ENCODE peak calls at places on chromosomes 12 and 14, in six cellular contexts. One of them, this sample, is unnamed.

GRCh38 chr12:43147893-43148292 is 404.1 kb downstream of the ADAMTS20 start:
- DNase-seq in PC-3: no peak
- DNase-seq in CD8-positive, alpha-beta T cell: no peak
- DNase-seq in GM23248: peak; percentile 5
- DNase-seq in HAP-1: no peak
- DNase-seq in ovary: no peak
- DNase-seq in this sample: no peak

GRCh38 chr14:63678538-63678937 is 36.9 kb upstream of the WDR89 start:
- DNase-seq in PC-3: peak; percentile 68
- DNase-seq in CD8-positive, alpha-beta T cell: no peak
- DNase-seq in GM23248: no peak
- DNase-seq in HAP-1: no peak
- DNase-seq in ovary: no peak
- DNase-seq in this sample: no peak

GRCh38 chr12:131831635-131832041 is 3.4 kb downstream of the MMP17 start:
- DNase-seq in PC-3: peak; percentile 44
- DNase-seq in CD8-positive, alpha-beta T cell: no peak
- DNase-seq in GM23248: peak; percentile 85
- DNase-seq in HAP-1: no peak
- DNase-seq in ovary: peak; percentile 81
- DNase-seq in this sample: no peak

GRCh38 chr14:99066378-99066777 is 205.6 kb downstream of the BCL11B start:
- DNase-seq in PC-3: no peak
- DNase-seq in CD8-positive, alpha-beta T cell: no peak
- DNase-seq in GM23248: no peak
- DNase-seq in HAP-1: no peak
- DNase-seq in ovary: no peak
- DNase-seq in this sample: no peak

GRCh38 chr14:89775161-89775560 is 179.4 kb downstream of the EFCAB11 start:
- DNase-seq in PC-3: no peak
- DNase-seq in CD8-positive, alpha-beta T cell: no peak
- DNase-seq in GM23248: no peak
- DNase-seq in HAP-1: no peak
- DNase-seq in ovary: no peak
- DNase-seq in this sample: no peak

GRCh38 chr12:40515041-40515825 is 177.0 kb upstream of the CNTN1 start:
- DNase-seq in PC-3: no peak
- DNase-seq in CD8-positive, alpha-beta T cell: no peak
- DNase-seq in GM23248: peak; percentile 29
- DNase-seq in HAP-1: no peak
- DNase-seq in ovary: no peak
- DNase-seq in this sample: no peak

GRCh38 chr12:50723870-50724269 is 40.0 kb upstream of the ATF1 start:
- DNase-seq in PC-3: no peak
- DNase-seq in CD8-positive, alpha-beta T cell: no peak
- DNase-seq in GM23248: no peak
- DNase-seq in HAP-1: no peak
- DNase-seq in ovary: no peak
- DNase-seq in this sample: no peak

GRCh38 chr14:98773814-98774213 is 498.2 kb downstream of the BCL11B start:
- DNase-seq in PC-3: no peak
- DNase-seq in CD8-positive, alpha-beta T cell: no peak
- DNase-seq in GM23248: no peak
- DNase-seq in HAP-1: no peak
- DNase-seq in ovary: no peak
- DNase-seq in this sample: no peak

GRCh38 chr12:101877816-101878811 is 734 bp downstream of the DRAM1 start:
- DNase-seq in PC-3: peak; percentile 18
- DNase-seq in CD8-positive, alpha-beta T cell: no peak
- DNase-seq in GM23248: peak; percentile 62
- DNase-seq in HAP-1: peak; percentile 28
- DNase-seq in ovary: no peak
- DNase-seq in this sample: no peak

GRCh38 chr12:575948-576612 is 87.2 kb downstream of the NINJ2 start:
- DNase-seq in PC-3: peak; percentile 79
- DNase-seq in CD8-positive, alpha-beta T cell: peak; percentile 81
- DNase-seq in GM23248: peak; percentile 80
- DNase-seq in HAP-1: peak; percentile 89
- DNase-seq in ovary: peak; percentile 89
- DNase-seq in this sample: peak; percentile 72

GRCh38 chr12:86264451-86265328 is 8.5 kb upstream of the MGAT4C start:
- DNase-seq in PC-3: peak; percentile 68
- DNase-seq in CD8-positive, alpha-beta T cell: no peak
- DNase-seq in GM23248: no peak
- DNase-seq in HAP-1: no peak
- DNase-seq in ovary: no peak
- DNase-seq in this sample: no peak

GRCh38 chr12:108332791-108333382 is 6.2 kb downstream of the CMKLR1 start:
- DNase-seq in PC-3: no peak
- DNase-seq in CD8-positive, alpha-beta T cell: no peak
- DNase-seq in GM23248: peak; percentile 89
- DNase-seq in HAP-1: no peak
- DNase-seq in ovary: no peak
- DNase-seq in this sample: no peak

GRCh38 chr12:22443379-22444316 is 100.7 kb downstream of the C2CD5 start:
- DNase-seq in PC-3: peak; percentile 75
- DNase-seq in CD8-positive, alpha-beta T cell: peak; percentile 44
- DNase-seq in GM23248: peak; percentile 87
- DNase-seq in HAP-1: peak; percentile 72
- DNase-seq in ovary: peak; percentile 45
- DNase-seq in this sample: peak; percentile 50

GRCh38 chr12:126019385-126019784 is 954.1 kb downstream of the AACS start:
- DNase-seq in PC-3: no peak
- DNase-seq in CD8-positive, alpha-beta T cell: no peak
- DNase-seq in GM23248: no peak
- DNase-seq in HAP-1: no peak
- DNase-seq in ovary: no peak
- DNase-seq in this sample: no peak

GRCh38 chr12:81261508-81262207 is 183.8 kb downstream of the ACSS3 start:
- DNase-seq in PC-3: no peak
- DNase-seq in CD8-positive, alpha-beta T cell: no peak
- DNase-seq in GM23248: peak; percentile 3
- DNase-seq in HAP-1: peak; percentile 22
- DNase-seq in ovary: no peak
- DNase-seq in this sample: no peak

GRCh38 chr14:43316427-43316826 is 1190.7 kb downstream of the FSCB start:
- DNase-seq in PC-3: peak; percentile 50
- DNase-seq in CD8-positive, alpha-beta T cell: no peak
- DNase-seq in GM23248: no peak
- DNase-seq in HAP-1: no peak
- DNase-seq in ovary: no peak
- DNase-seq in this sample: no peak

GRCh38 chr14:106507354-106507753 is 981.0 kb downstream of the TMEM121 start:
- DNase-seq in PC-3: no peak
- DNase-seq in CD8-positive, alpha-beta T cell: no peak
- DNase-seq in GM23248: no peak
- DNase-seq in HAP-1: no peak
- DNase-seq in ovary: no peak
- DNase-seq in this sample: peak; percentile 36

GRCh38 chr14:23094666-23095195 is at the start of gene ACIN1:
- DNase-seq in PC-3: peak; percentile 70
- DNase-seq in CD8-positive, alpha-beta T cell: peak; percentile 52
- DNase-seq in GM23248: peak; percentile 90
- DNase-seq in HAP-1: no peak
- DNase-seq in ovary: no peak
- DNase-seq in this sample: peak; percentile 46

GRCh38 chr12:72295744-72296143 is 23.6 kb downstream of the TRHDE start:
- DNase-seq in PC-3: peak; percentile 84
- DNase-seq in CD8-positive, alpha-beta T cell: no peak
- DNase-seq in GM23248: peak; percentile 36
- DNase-seq in HAP-1: no peak
- DNase-seq in ovary: no peak
- DNase-seq in this sample: no peak

GRCh38 chr14:103561381-103562134 is 899 bp downstream of the BAG5 start:
- DNase-seq in PC-3: peak; percentile 74
- DNase-seq in CD8-positive, alpha-beta T cell: no peak
- DNase-seq in GM23248: peak; percentile 86
- DNase-seq in HAP-1: peak; percentile 58
- DNase-seq in ovary: no peak
- DNase-seq in this sample: peak; percentile 20
- H3K4me1 ChIP-seq in PC-3: peaks cover 41% of the 10 kb centered on the region
- H3K4me1 ChIP-seq in CD8-positive, alpha-beta T cell: peaks cover 46% of the 10 kb centered on the region
- H3K4me1 ChIP-seq in GM23248: peaks cover 33% of the 10 kb centered on the region
- H3K4me1 ChIP-seq in HAP-1: peaks cover 13% of the 10 kb centered on the region
- H3K4me1 ChIP-seq in ovary: peaks cover 9% of the 10 kb centered on the region
- H3K4me1 ChIP-seq in this sample: peaks cover 23% of the 10 kb centered on the region

GRCh38 chr14:69669375-69669774 is 58.0 kb downstream of the SUSD6 start:
- DNase-seq in PC-3: no peak
- DNase-seq in CD8-positive, alpha-beta T cell: no peak
- DNase-seq in GM23248: no peak
- DNase-seq in HAP-1: no peak
- DNase-seq in ovary: no peak
- DNase-seq in this sample: no peak

GRCh38 chr14:69671365-69672050 is 60.1 kb downstream of the SUSD6 start:
- DNase-seq in PC-3: no peak
- DNase-seq in CD8-positive, alpha-beta T cell: no peak
- DNase-seq in GM23248: no peak
- DNase-seq in HAP-1: peak; percentile 63
- DNase-seq in ovary: no peak
- DNase-seq in this sample: no peak

GRCh38 chr14:69667938-69668336 is 56.5 kb downstream of the SUSD6 start:
- DNase-seq in PC-3: no peak
- DNase-seq in CD8-positive, alpha-beta T cell: no peak
- DNase-seq in GM23248: no peak
- DNase-seq in HAP-1: no peak
- DNase-seq in ovary: no peak
- DNase-seq in this sample: no peak

GRCh38 chr14:69672372-69672771 is 61.0 kb downstream of the SUSD6 start:
- DNase-seq in PC-3: no peak
- DNase-seq in CD8-positive, alpha-beta T cell: no peak
- DNase-seq in GM23248: no peak
- DNase-seq in HAP-1: no peak
- DNase-seq in ovary: no peak
- DNase-seq in this sample: no peak

DNA sequence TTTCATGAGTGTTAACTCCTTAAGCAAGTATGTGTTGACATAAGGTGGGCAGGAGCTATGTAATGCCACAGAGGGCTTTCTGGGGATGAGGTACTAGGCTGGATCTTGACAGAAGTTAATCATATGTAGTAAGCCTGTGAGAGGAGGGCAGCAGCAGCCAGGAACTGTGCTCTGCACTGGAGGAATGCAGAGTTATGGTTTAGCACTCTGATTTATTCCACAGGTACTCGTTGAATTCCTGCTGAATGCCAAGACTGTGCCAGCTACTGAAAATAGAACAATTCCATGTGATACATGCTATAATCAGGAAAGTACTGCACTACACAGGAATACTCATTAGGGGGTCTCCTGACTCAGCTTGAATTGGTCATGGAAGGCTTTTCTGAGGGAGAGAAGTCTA is 58.7 kb downstream of the SUSD6 start:
- DNase-seq in PC-3: no peak
- DNase-seq in CD8-positive, alpha-beta T cell: no peak
- DNase-seq in GM23248: no peak
- DNase-seq in HAP-1: no peak
- DNase-seq in ovary: no peak
- DNase-seq in this sample: no peak
- H3K4me1 ChIP-seq in PC-3: peaks cover 14% of the 10 kb centered on the region
- H3K4me1 ChIP-seq in CD8-positive, alpha-beta T cell: peaks cover 65% of the 10 kb centered on the region
- H3K4me1 ChIP-seq in GM23248: peaks cover 22% of the 10 kb centered on the region
- H3K4me1 ChIP-seq in HAP-1: peaks cover 18% of the 10 kb centered on the region
- H3K4me1 ChIP-seq in ovary: peaks cover 32% of the 10 kb centered on the region
- H3K4me1 ChIP-seq in this sample: peaks cover 34% of the 10 kb centered on the region

GRCh38 chr14:44613061-44613712 is 106.1 kb upstream of the FSCB start:
- DNase-seq in PC-3: peak; percentile 36
- DNase-seq in CD8-positive, alpha-beta T cell: no peak
- DNase-seq in GM23248: no peak
- DNase-seq in HAP-1: no peak
- DNase-seq in ovary: no peak
- DNase-seq in this sample: no peak
- H3K4me1 ChIP-seq in PC-3: peaks cover 14% of the 10 kb centered on the region
- H3K4me1 ChIP-seq in CD8-positive, alpha-beta T cell: no peaks in the 10 kb centered on the region
- H3K4me1 ChIP-seq in GM23248: no peaks in the 10 kb centered on the region
- H3K4me1 ChIP-seq in HAP-1: peaks cover 16% of the 10 kb centered on the region
- H3K4me1 ChIP-seq in ovary: no peaks in the 10 kb centered on the region
- H3K4me1 ChIP-seq in this sample: no peaks in the 10 kb centered on the region

GRCh38 chr14:61350427-61350826 is 29.0 kb downstream of the PRKCH start:
- DNase-seq in PC-3: no peak
- DNase-seq in CD8-positive, alpha-beta T cell: no peak
- DNase-seq in GM23248: no peak
- DNase-seq in HAP-1: no peak
- DNase-seq in ovary: no peak
- DNase-seq in this sample: no peak
- H3K4me1 ChIP-seq in PC-3: peaks cover 27% of the 10 kb centered on the region
- H3K4me1 ChIP-seq in CD8-positive, alpha-beta T cell: peaks cover 95% of the 10 kb centered on the region
- H3K4me1 ChIP-seq in GM23248: no peaks in the 10 kb centered on the region
- H3K4me1 ChIP-seq in HAP-1: no peaks in the 10 kb centered on the region
- H3K4me1 ChIP-seq in ovary: no peaks in the 10 kb centered on the region
- H3K4me1 ChIP-seq in this sample: peaks cover 69% of the 10 kb centered on the region

This sample was measured in effector memory CD4-positive, alpha-beta T cell.